ENCODE peak calls at places on chromosomes 13 and 19, in five cellular contexts. V is kidney, D is tibial artery, L is trophoblast cell, H is left ventricle myocardium inferior. F is an unnamed sample.

GRCh38 chr13:92547256-92547655 is 679.4 kb upstream of the GPC6 start:
- DNase-seq in V (no peak), D (no peak), L (no peak), H (no peak), F (no peak)

GRCh38 chr19:6739884-6740588 is 556 bp downstream of the TRIP10 start:
- DNase-seq in V (no peak), D (no peak), L (peak; percentile 69), H (peak; percentile 57), F (peak; percentile 63)

GRCh38 chr19:6721773-6722172 is 1.3 kb upstream of the C3 start:
- DNase-seq in V (no peak), D (no peak), L (no peak), H (no peak), F (no peak)

GRCh38 chr13:37476874-37477273 is 121.7 kb downstream of the POSTN start:
- DNase-seq in V (no peak), D (no peak), L (no peak), H (peak; percentile 14), F (peak; percentile 15)

GRCh38 chr13:97858161-97858560 is 95.3 kb upstream of the IPO5 start:
- DNase-seq in V (no peak), D (no peak), L (no peak), H (no peak), F (no peak)

GRCh38 chr13:50360637-50361036 is 345.4 kb downstream of the KCNRG start:
- DNase-seq in V (no peak), D (no peak), L (no peak), H (no peak), F (no peak)

GRCh38 chr13:20658451-20658850 is 45.0 kb upstream of the IL17D start:
- DNase-seq in V (no peak), D (no peak), L (no peak), H (no peak), F (no peak)

GRCh38 chr13:23428183-23428528 is 5.3 kb downstream of the SACS start:
- DNase-seq in V (no peak), D (no peak), L (peak; percentile 9), H (no peak), F (no peak)

GRCh38 chr13:45932611-45933182 is 81.1 kb upstream of the SIAH3 start:
- DNase-seq in V (no peak), D (no peak), L (no peak), H (no peak), F (no peak)

GRCh38 chr13:110680852-110681251 is 25.1 kb downstream of the CARS2 start:
- DNase-seq in V (no peak), D (no peak), L (peak; percentile 71), H (no peak), F (no peak)

GRCh38 chr13:76795701-76796695 is 90.2 kb downstream of the KCTD12 start:
- DNase-seq in V (no peak), D (no peak), L (no peak), H (no peak), F (no peak)

GRCh38 chr13:112012004-112012704 is 54.8 kb upstream of the SOX1 start:
- DNase-seq in V (no peak), D (no peak), L (no peak), H (no peak), F (no peak)

GRCh38 chr13:100040196-100040595 is 48.7 kb upstream of the PCCA start:
- DNase-seq in V (no peak), D (no peak), L (no peak), H (no peak), F (no peak)

GRCh38 chr13:30718661-30719520 is 16.5 kb upstream of the ALOX5AP start:
- DNase-seq in V (no peak), D (no peak), L (peak; percentile 78), H (no peak), F (no peak)

GRCh38 chr19:8240274-8241229 is 31.4 kb downstream of the CERS4 start:
- DNase-seq in V (peak; percentile 95), D (peak; percentile 88), L (peak; percentile 55), H (peak; percentile 89), F (peak; percentile 91)

GRCh38 chr19:33275933-33276619 is 26.3 kb downstream of the CEBPA start:
- DNase-seq in V (peak; percentile 64), D (no peak), L (no peak), H (no peak), F (no peak)

GRCh38 chr19:19477705-19478383 is 37.5 kb downstream of the TSSK6 start:
- DNase-seq in V (peak; percentile 34), D (no peak), L (no peak), H (no peak), F (no peak)

GRCh38 chr13:74794582-74794981 is 660.4 kb upstream of the KLF12 start:
- DNase-seq in V (no peak), D (no peak), L (no peak), H (no peak), F (no peak)

GRCh38 chr13:50617134-50617721 is 226.3 kb downstream of the DLEU7 start:
- DNase-seq in V (no peak), D (no peak), L (no peak), H (no peak), F (no peak)

GRCh38 chr19:15038304-15038703 is 11.0 kb upstream of the CASP14 start:
- DNase-seq in V (no peak), D (no peak), L (no peak), H (no peak), F (no peak)

GRCh38 chr13:80716610-80717081 is 375.7 kb upstream of the SPRY2 start:
- DNase-seq in V (no peak), D (no peak), L (no peak), H (no peak), F (peak; percentile 23)

GRCh38 chr13:40401911-40402776 is 264.3 kb downstream of the FOXO1 start:
- DNase-seq in V (peak; percentile 99), D (peak; percentile 97), L (peak; percentile 87), H (peak; percentile 95), F (peak; percentile 95)

GRCh38 chr19:36142046-36142445 is 2.2 kb downstream of the CAPNS1 start:
- DNase-seq in V (no peak), D (no peak), L (no peak), H (peak; percentile 21), F (no peak)

GRCh38 chr13:44768233-44768632 is 192.1 kb upstream of the TSC22D1 start:
- DNase-seq in V (no peak), D (no peak), L (peak; percentile 6), H (no peak), F (no peak)

GRCh38 chr13:78602561-78603239 is 652 bp downstream of the POU4F1 start:
- DNase-seq in V (peak; percentile 63), D (no peak), L (no peak), H (no peak), F (no peak)

GRCh38 chr19:35167251-35168119 is 12.9 kb downstream of the FXYD5 start:
- DNase-seq in V (no peak), D (peak; percentile 7), L (no peak), H (no peak), F (no peak)

GRCh38 chr13:30341815-30342570 is 34.6 kb upstream of the KATNAL1 start:
- DNase-seq in V (peak; percentile 92), D (peak; percentile 93), L (peak; percentile 53), H (peak; percentile 89), F (peak; percentile 81)

GRCh38 chr19:33100894-33101644 is 20.1 kb downstream of the GPATCH1 start:
- DNase-seq in V (no peak), D (no peak), L (no peak), H (no peak), F (no peak)

GRCh38 chr19:49512970-49513745 is 697 bp downstream of the FCGRT start:
- DNase-seq in V (peak; percentile 84), D (no peak), L (no peak), H (peak; percentile 70), F (peak; percentile 70)

GRCh38 chr19:34327851-34328250 is 37.1 kb upstream of the GPI start:
- DNase-seq in V (no peak), D (no peak), L (no peak), H (peak; percentile 43), F (peak; percentile 59)

DNA sequence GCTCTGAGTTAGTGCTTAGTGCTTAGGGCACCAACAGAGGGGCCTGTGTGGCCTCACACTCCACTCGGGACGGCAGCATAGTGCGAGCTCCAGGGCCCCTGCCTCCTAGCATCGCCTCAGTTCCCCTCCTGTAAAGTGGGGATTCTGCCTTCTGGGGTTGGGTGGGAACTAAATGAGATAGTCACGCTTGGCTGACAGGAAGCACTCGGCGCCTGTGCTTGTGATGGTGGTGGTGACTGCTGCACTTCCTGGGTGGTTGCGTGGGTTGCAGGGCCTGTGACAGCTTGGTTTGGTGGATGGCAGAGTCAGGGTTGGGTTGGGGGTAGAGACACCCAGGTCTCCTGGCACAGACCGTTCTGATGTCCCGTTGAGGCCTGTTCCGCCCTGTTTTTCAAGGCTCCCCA is 7.7 kb downstream of the PLEKHF1 start:
- DNase-seq in V (peak; percentile 79), D (peak; percentile 58), L (no peak), H (no peak), F (no peak)
- H3K27ac ChIP-seq in V (no peak overlapping the region), D (no peak overlapping the region), L (no peak overlapping the region), H (peak overlapping the region; percentile 98), F (peak overlapping the region; percentile 62)

GRCh38 chr19:58466760-58467589 is at the start of gene ZNF324:
- DNase-seq in V (peak; percentile 100), D (peak; percentile 98), L (peak; percentile 99), H (peak; percentile 99), F (peak; percentile 98)
- H3K4me1 ChIP-seq in V (peaks cover 9% of the 10 kb centered on the region), D (peaks cover 13% of the 10 kb centered on the region), L (peaks cover 11% of the 10 kb centered on the region), H (peaks cover 28% of the 10 kb centered on the region), F (peaks cover 6% of the 10 kb centered on the region)

DNA sequence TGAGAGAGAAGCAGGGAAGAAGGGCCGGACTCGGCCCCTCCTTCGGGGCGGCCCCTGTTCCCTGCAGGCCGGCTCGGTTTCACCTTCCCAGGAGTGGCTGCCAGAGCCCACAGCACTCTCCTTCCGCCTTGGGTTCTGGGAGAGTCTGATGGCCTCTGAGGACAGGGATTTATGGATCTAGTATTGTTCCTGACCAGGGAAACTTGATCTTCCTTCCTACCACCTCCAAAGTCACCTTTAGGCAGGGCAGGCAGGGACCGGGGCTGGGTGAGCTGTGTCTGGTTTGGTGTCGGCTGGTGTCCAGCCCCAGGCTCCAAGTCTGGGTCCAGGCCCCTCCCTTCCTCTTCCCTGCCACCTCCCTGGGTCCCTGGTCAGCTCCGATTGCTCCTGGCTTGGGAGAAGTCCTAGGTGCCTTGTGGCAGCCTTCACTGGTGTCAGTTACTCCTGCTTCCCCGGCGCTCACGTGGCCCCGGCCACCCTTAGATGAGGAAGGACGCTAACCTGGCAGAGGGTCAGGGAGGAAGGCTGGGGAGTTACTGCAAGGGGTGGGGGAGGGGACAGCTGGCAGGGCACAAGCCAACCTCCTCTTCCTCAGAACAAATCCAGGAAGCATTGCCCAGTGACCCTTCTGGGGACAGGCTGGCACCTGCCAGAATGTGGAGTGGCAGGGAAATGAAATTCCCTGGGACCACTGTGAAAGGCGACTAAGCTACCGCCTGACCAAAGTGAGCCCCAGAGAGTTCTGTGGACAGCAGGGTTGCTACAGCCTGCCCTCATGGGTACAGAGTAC is 18.8 kb downstream of the RFX1 start:
- DNase-seq in V (peak; percentile 82), D (no peak), L (no peak), H (peak; percentile 69), F (peak; percentile 68)
- H3K4me3 ChIP-seq in V (peak overlapping the region; percentile 17), D (no peak overlapping the region), L (no peak overlapping the region), H (peak overlapping the region; percentile 43), F (peak overlapping the region; percentile 40)

GRCh38 chr13:53216767-53217166 is 188.2 kb downstream of the OLFM4 start:
- DNase-seq in V (no peak), D (no peak), L (peak; percentile 72), H (no peak), F (no peak)

GRCh38 chr13:53217221-53217620 is 188.6 kb downstream of the OLFM4 start:
- DNase-seq in V (no peak), D (no peak), L (peak; percentile 90), H (no peak), F (no peak)
- H3K27ac ChIP-seq in V (no peak overlapping the region), D (no peak overlapping the region), L (no peak overlapping the region), H (no peak overlapping the region), F (no peak overlapping the region)

GRCh38 chr19:10007366-10007765 is 2.9 kb downstream of the COL5A3 start:
- DNase-seq in V (peak; percentile 84), D (no peak), L (no peak), H (peak; percentile 57), F (peak; percentile 66)
- H3K4me1 ChIP-seq in V (peaks cover 5% of the 10 kb centered on the region), D (peaks cover 35% of the 10 kb centered on the region), L (no peaks in the 10 kb centered on the region), H (peaks cover 50% of the 10 kb centered on the region), F (peaks cover 43% of the 10 kb centered on the region)

GRCh38 chr13:26011996-26012688 is 39.7 kb downstream of the SHISA2 start:
- DNase-seq in V (peak; percentile 86), D (no peak), L (no peak), H (no peak), F (no peak)
- H3K4me3 ChIP-seq in V (peak overlapping the region; percentile 48), D (no peak overlapping the region), L (no peak overlapping the region), H (peak overlapping the region; percentile 56), F (peak overlapping the region; percentile 45)

F was measured in heart right ventricle.